ENCODE peak calls at places on chromosomes 16 and 17, in six cellular contexts. O is K562, H is A549, B is endothelial cell of umbilical vein, P is GM12878, L is HepG2. G is an unnamed sample.

GRCh38 chr17:72407336-72408121 is 286.7 kb downstream of the SOX9 start:
- DNase-seq in O (no peak), B (peak), H (peak), P (no peak), L (no peak), G (peak)

GRCh38 chr16:55539049-55539448 is 27.4 kb upstream of the CAPNS2 start:
- DNase-seq in O (no peak), L (no peak), H (no peak), P (no peak), B (no peak), G (peak)

GRCh38 chr17:76189741-76190140 is 48.7 kb upstream of the FOXJ1 start:
- DNase-seq in P (no peak), O (no peak), H (no peak), B (no peak), L (no peak), G (no peak)

GRCh38 chr17:48639136-48639535 is 13.0 kb upstream of the HOXB9 start:
- DNase-seq in L (no peak), H (peak), B (no peak), P (no peak), O (peak), G (no peak)

GRCh38 chr16:65809627-65810026 is 556.9 kb upstream of the CDH5 start:
- DNase-seq in B (no peak), H (no peak), P (no peak), O (no peak), L (no peak), G (no peak)

GRCh38 chr16:55062446-55062845 is 131.8 kb downstream of the IRX5 start:
- DNase-seq in B (no peak), L (no peak), O (no peak), P (no peak), H (no peak), G (no peak)

GRCh38 chr17:45265823-45266222 is 3.9 kb upstream of the SPATA32 start:
- DNase-seq in L (no peak), B (no peak), H (peak), P (no peak), O (no peak), G (no peak)

GRCh38 chr17:13671771-13672170 is 70.0 kb upstream of the HS3ST3A1 start:
- DNase-seq in L (no peak), B (no peak), O (no peak), H (no peak), P (no peak), G (peak)

GRCh38 chr16:24125199-24125598 is 130.9 kb upstream of the CACNG3 start:
- DNase-seq in B (no peak), L (no peak), H (no peak), O (no peak), P (no peak), G (no peak)

GRCh38 chr17:19541445-19541844 is 7.8 kb downstream of the SLC47A1 start:
- DNase-seq in O (no peak), P (no peak), H (no peak), L (no peak), B (no peak), G (no peak)

GRCh38 chr16:30609002-30609927 is 924 bp downstream of the ZNF689 start:
- DNase-seq in O (peak), B (peak), P (no peak), L (no peak), H (no peak), G (peak)

GRCh38 chr17:48470388-48471034 is 40.5 kb upstream of the SKAP1 start:
- DNase-seq in O (no peak), H (peak), L (no peak), P (no peak), B (no peak), G (no peak)

GRCh38 chr16:35398208-35398607 is 1938.8 kb downstream of the TP53TG3F start:
- DNase-seq in B (no peak), L (no peak), H (no peak), P (no peak), O (no peak), G (no peak)

GRCh38 chr16:35404273-35404672 is 1944.9 kb downstream of the TP53TG3F start:
- DNase-seq in O (no peak), P (no peak), H (no peak), B (no peak), L (no peak), G (no peak)

DNA sequence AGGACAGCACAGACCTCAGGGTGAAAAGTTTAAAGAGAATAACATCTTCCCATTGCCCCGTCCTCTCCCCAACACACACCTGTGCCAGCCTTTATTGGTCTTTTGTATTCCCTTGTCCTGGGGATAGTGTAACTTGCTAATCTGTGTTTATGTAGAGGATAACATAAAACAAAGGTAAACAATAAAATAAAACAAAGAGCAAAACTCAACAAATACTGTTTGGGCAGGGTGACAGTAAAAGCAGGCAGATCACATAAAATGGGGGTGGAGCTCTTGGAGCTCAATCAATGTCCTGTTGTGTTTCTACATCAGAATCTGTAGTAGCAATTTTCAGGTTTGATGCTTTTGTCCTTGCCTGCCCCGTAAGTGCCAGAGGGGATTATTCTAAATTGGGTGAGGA is 1939.7 kb downstream of the TP53TG3F start:
- DNase-seq in P (no peak), L (no peak), H (no peak), O (no peak), B (no peak), G (no peak)
- TF ChIP-seq MAX in P (no peak), L (no peak), H (no peak), O (no peak), B (no peak), G (no peak)

DNA sequence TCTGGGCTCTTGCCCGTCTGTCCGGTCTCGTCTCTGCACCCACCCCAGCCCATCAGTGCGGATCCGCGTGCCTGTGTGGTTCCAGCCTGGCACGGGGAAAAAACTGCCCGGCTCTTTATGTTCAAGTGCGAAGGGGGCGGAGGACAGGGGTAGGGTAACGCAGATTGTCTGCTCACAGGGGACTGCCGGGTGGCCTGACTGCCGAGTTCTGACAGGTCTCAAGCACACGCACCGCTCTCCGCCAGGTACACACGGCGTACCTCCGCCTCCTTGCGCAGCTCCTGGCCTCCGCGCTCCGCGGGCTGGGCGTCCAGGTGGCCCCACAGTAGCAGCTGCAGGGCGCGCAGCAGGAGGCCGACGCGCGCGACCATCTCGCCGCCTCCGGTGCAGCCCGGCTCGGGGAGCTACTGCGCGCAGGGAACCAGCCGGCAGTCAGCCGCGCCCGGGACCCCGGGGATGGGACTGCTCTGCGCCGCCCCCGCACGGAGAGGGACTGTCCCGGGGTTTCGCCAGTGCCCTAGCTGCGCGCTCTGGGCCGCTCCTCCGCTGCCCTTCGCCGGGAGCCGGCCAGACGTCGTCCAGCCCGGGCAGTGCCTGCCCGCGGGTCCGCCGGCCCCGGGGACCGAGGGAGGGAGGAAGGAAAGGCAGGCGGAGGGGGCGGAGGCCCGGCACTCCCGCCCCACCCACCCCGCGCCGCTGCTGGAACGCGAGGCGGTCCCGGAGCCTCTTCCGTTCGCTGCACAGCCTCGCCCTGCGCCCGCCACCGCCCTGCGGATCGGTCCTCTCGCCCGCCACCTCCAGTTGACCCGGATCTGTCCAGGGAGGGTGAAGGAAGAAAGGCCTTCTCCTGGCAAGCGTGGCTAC is at the start of gene MMP28:
- DNase-seq in P (no peak), O (peak), L (no peak), H (peak), B (peak), G (peak)
- TF ChIP-seq MYC in P (no peak), O (no peak), L (no peak), H (no peak), B (no peak), G (no peak)

GRCh38 chr17:7129311-7129710 is 14.7 kb upstream of the ASGR2 start:
- DNase-seq in L (no peak), B (no peak), H (no peak), P (no peak), O (no peak), G (no peak)

GRCh38 chr17:7130626-7131467 is 16.2 kb upstream of the ASGR2 start:
- DNase-seq in P (no peak), O (no peak), H (no peak), L (no peak), B (peak), G (no peak)

GRCh38 chr17:7133916-7134315 is 19.3 kb upstream of the ASGR2 start:
- DNase-seq in L (no peak), P (no peak), O (no peak), B (no peak), H (no peak), G (no peak)

GRCh38 chr17:7133424-7133823 is 18.8 kb upstream of the ASGR2 start:
- DNase-seq in B (peak), P (peak), H (peak), L (peak), O (peak), G (peak)

GRCh38 chr17:7132511-7133094 is 18.0 kb upstream of the ASGR2 start:
- DNase-seq in B (peak), P (peak), L (peak), H (no peak), O (no peak), G (peak)
- H3K4me3 ChIP-seq in B (no peak), P (no peak), L (peak), H (no peak), O (no peak), G (no peak)

GRCh38 chr17:7383742-7384488 is 3.0 kb downstream of the TNK1 start:
- DNase-seq in O (no peak), L (no peak), P (no peak), B (peak), H (no peak), G (no peak)
- TF ChIP-seq MAX in O (no peak), L (no peak), P (peak), B (no peak), H (no peak), G (no peak)

DNA sequence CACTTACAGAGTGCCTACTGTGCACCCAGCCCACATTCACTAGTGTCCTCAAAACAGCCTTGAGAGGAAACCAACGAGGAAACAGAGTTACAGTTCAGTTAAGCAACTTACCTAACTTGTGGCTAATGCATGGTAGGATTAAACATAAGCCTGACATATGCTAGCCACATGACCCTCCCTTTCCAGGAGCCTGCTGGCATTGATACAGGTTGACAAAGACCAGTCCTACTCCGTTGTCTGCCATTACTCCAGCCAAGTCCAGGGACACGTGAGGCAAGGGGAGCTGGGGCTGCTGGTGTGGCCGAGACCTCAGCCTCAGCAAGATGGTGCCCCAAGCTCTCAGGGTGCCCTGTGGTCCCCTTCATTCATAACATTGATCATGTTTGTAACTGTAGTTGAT is 37.9 kb downstream of the SNX20 start:
- DNase-seq in H (no peak), L (no peak), B (no peak), O (no peak), P (no peak), G (no peak)
- TF ChIP-seq MYC in H (no peak), L (no peak), B (no peak), O (no peak), P (no peak), G (no peak)

GRCh38 chr17:27809555-27809954 is 9.2 kb upstream of the NOS2 start:
- DNase-seq in B (no peak), P (no peak), O (no peak), H (no peak), L (no peak), G (no peak)

GRCh38 chr17:27805520-27806146 is 5.3 kb upstream of the NOS2 start:
- DNase-seq in B (peak), H (peak), P (peak), L (peak), O (peak), G (peak)

GRCh38 chr17:27810211-27810901 is 10.0 kb upstream of the NOS2 start:
- DNase-seq in B (no peak), L (no peak), O (no peak), P (peak), H (no peak), G (no peak)

GRCh38 chr17:27808629-27809028 is 8.3 kb upstream of the NOS2 start:
- DNase-seq in O (no peak), H (no peak), B (no peak), L (no peak), P (peak), G (no peak)

GRCh38 chr17:27807567-27808470 is 7.5 kb upstream of the NOS2 start:
- DNase-seq in O (no peak), H (no peak), P (peak), B (no peak), L (no peak), G (no peak)
- H3K4me3 ChIP-seq in O (no peak), H (no peak), P (peak), B (no peak), L (peak), G (no peak)

GRCh38 chr16:84839956-84840355 is 20.2 kb downstream of the CRISPLD2 start:
- DNase-seq in H (peak), L (no peak), P (no peak), O (no peak), B (no peak), G (peak)

GRCh38 chr16:84842516-84843148 is 22.8 kb downstream of the CRISPLD2 start:
- DNase-seq in O (no peak), P (no peak), H (no peak), B (no peak), L (no peak), G (no peak)

GRCh38 chr16:84840687-84841627 is 21.2 kb downstream of the CRISPLD2 start:
- DNase-seq in H (no peak), B (no peak), P (no peak), O (no peak), L (no peak), G (no peak)

GRCh38 chr16:84843149-84844048 is 23.6 kb downstream of the CRISPLD2 start:
- DNase-seq in O (no peak), H (no peak), L (no peak), P (no peak), B (no peak), G (peak)

DNA sequence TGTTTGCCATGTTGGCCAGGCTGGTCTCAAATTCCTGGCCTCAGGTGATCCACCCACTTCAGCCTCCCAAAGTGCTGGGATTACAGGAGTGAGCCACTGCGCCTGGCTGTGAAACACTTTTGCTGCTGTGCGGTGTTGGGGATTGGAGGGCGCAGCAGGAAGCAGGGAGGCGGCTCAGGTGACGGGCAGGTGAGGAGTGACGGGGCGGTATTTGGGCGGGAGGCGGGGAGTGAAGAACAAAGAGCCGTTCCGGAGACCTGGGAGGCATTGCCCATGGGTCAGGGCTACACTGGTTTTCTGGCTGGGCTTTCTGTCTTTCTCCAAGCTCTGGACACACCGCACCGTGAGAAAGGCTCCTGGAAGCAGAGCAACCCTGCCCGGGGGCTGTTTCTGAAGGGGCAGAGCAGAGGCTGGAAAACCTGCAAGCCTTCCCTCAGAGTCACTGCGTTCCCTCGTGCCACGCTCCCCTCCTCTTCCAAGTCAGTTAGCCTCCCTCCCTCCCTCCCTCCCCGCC is 22.1 kb downstream of the CRISPLD2 start:
- DNase-seq in L (no peak), P (no peak), H (no peak), B (no peak), O (no peak), G (no peak)
- TF ChIP-seq MAX in L (no peak), P (no peak), H (no peak), B (no peak), O (no peak), G (no peak)

G was measured in NB4.